ENCODE peak calls at places on chromosomes 3 and 15, in nine cellular contexts. One of them, this sample, is unnamed.

GRCh38 chr15:76169013-76169412 is 109.2 kb downstream of the TMEM266 start:
- DNase-seq in GM19239: no peak
- DNase-seq in stimulated activated CD4-positive, alpha-beta T cell treated with anti-CD3 and anti-CD28 coated beads, Interleukin-12 subunit alpha, Interleukin-12 subunit beta, amount 100 ng/mL, for 24 hours: no peak
- DNase-seq in NCI-H2081: no peak
- DNase-seq in HT1080: no peak
- DNase-seq in brain microvascular endothelial cell: peak; percentile 40
- DNase-seq in NCI-H774: no peak
- DNase-seq in fibroblast of mammary gland: peak; percentile 36
- DNase-seq in NCI-H460: no peak
- DNase-seq in this sample: no peak

GRCh38 chr3:2837233-2837632 is 272.9 kb downstream of the IL5RA start:
- DNase-seq in GM19239: no peak
- DNase-seq in stimulated activated CD4-positive, alpha-beta T cell treated with anti-CD3 and anti-CD28 coated beads, Interleukin-12 subunit alpha, Interleukin-12 subunit beta, amount 100 ng/mL, for 24 hours: no peak
- DNase-seq in NCI-H2081: no peak
- DNase-seq in HT1080: no peak
- DNase-seq in brain microvascular endothelial cell: no peak
- DNase-seq in NCI-H774: no peak
- DNase-seq in fibroblast of mammary gland: no peak
- DNase-seq in NCI-H460: no peak
- DNase-seq in this sample: no peak

GRCh38 chr3:24773798-24774197 is 279.1 kb upstream of the THRB start:
- DNase-seq in GM19239: no peak
- DNase-seq in stimulated activated CD4-positive, alpha-beta T cell treated with anti-CD3 and anti-CD28 coated beads, Interleukin-12 subunit alpha, Interleukin-12 subunit beta, amount 100 ng/mL, for 24 hours: no peak
- DNase-seq in NCI-H2081: peak; percentile 72
- DNase-seq in HT1080: peak; percentile 45
- DNase-seq in brain microvascular endothelial cell: peak; percentile 52
- DNase-seq in NCI-H774: peak; percentile 66
- DNase-seq in fibroblast of mammary gland: peak; percentile 67
- DNase-seq in NCI-H460: peak; percentile 65
- DNase-seq in this sample: no peak

GRCh38 chr3:172315401-172316091 is 132.7 kb downstream of the GHSR start:
- DNase-seq in GM19239: no peak
- DNase-seq in stimulated activated CD4-positive, alpha-beta T cell treated with anti-CD3 and anti-CD28 coated beads, Interleukin-12 subunit alpha, Interleukin-12 subunit beta, amount 100 ng/mL, for 24 hours: no peak
- DNase-seq in NCI-H2081: no peak
- DNase-seq in HT1080: peak; percentile 63
- DNase-seq in brain microvascular endothelial cell: peak; percentile 66
- DNase-seq in NCI-H774: no peak
- DNase-seq in fibroblast of mammary gland: peak; percentile 85
- DNase-seq in NCI-H460: peak; percentile 14
- DNase-seq in this sample: peak; percentile 37

GRCh38 chr3:14684447-14684846 is 9.5 kb downstream of the C3orf20 start:
- DNase-seq in GM19239: no peak
- DNase-seq in stimulated activated CD4-positive, alpha-beta T cell treated with anti-CD3 and anti-CD28 coated beads, Interleukin-12 subunit alpha, Interleukin-12 subunit beta, amount 100 ng/mL, for 24 hours: no peak
- DNase-seq in NCI-H2081: no peak
- DNase-seq in HT1080: no peak
- DNase-seq in brain microvascular endothelial cell: no peak
- DNase-seq in NCI-H774: no peak
- DNase-seq in fibroblast of mammary gland: no peak
- DNase-seq in NCI-H460: no peak
- DNase-seq in this sample: no peak

GRCh38 chr3:45923755-45924154 is 19.5 kb upstream of the CXCR6 start:
- DNase-seq in GM19239: no peak
- DNase-seq in stimulated activated CD4-positive, alpha-beta T cell treated with anti-CD3 and anti-CD28 coated beads, Interleukin-12 subunit alpha, Interleukin-12 subunit beta, amount 100 ng/mL, for 24 hours: no peak
- DNase-seq in NCI-H2081: no peak
- DNase-seq in HT1080: peak; percentile 63
- DNase-seq in brain microvascular endothelial cell: peak; percentile 22
- DNase-seq in NCI-H774: no peak
- DNase-seq in fibroblast of mammary gland: peak; percentile 77
- DNase-seq in NCI-H460: no peak
- DNase-seq in this sample: no peak

GRCh38 chr3:99929409-99930139 is 111.9 kb downstream of the CMSS1 start:
- DNase-seq in GM19239: no peak
- DNase-seq in stimulated activated CD4-positive, alpha-beta T cell treated with anti-CD3 and anti-CD28 coated beads, Interleukin-12 subunit alpha, Interleukin-12 subunit beta, amount 100 ng/mL, for 24 hours: no peak
- DNase-seq in NCI-H2081: peak; percentile 53
- DNase-seq in HT1080: peak; percentile 24
- DNase-seq in brain microvascular endothelial cell: no peak
- DNase-seq in NCI-H774: no peak
- DNase-seq in fibroblast of mammary gland: peak; percentile 90
- DNase-seq in NCI-H460: no peak
- DNase-seq in this sample: peak; percentile 87

GRCh38 chr15:48929611-48930170 is 34.0 kb downstream of the SHC4 start:
- DNase-seq in GM19239: no peak
- DNase-seq in stimulated activated CD4-positive, alpha-beta T cell treated with anti-CD3 and anti-CD28 coated beads, Interleukin-12 subunit alpha, Interleukin-12 subunit beta, amount 100 ng/mL, for 24 hours: no peak
- DNase-seq in NCI-H2081: peak; percentile 77
- DNase-seq in HT1080: peak; percentile 66
- DNase-seq in brain microvascular endothelial cell: no peak
- DNase-seq in NCI-H774: no peak
- DNase-seq in fibroblast of mammary gland: no peak
- DNase-seq in NCI-H460: no peak
- DNase-seq in this sample: no peak

GRCh38 chr3:136856665-136857064 is 5.3 kb upstream of the NCK1 start:
- DNase-seq in GM19239: no peak
- DNase-seq in stimulated activated CD4-positive, alpha-beta T cell treated with anti-CD3 and anti-CD28 coated beads, Interleukin-12 subunit alpha, Interleukin-12 subunit beta, amount 100 ng/mL, for 24 hours: no peak
- DNase-seq in NCI-H2081: no peak
- DNase-seq in HT1080: no peak
- DNase-seq in brain microvascular endothelial cell: no peak
- DNase-seq in NCI-H774: no peak
- DNase-seq in fibroblast of mammary gland: no peak
- DNase-seq in NCI-H460: no peak
- DNase-seq in this sample: no peak

GRCh38 chr15:62173215-62173614 is 8.1 kb upstream of the C2CD4B start:
- DNase-seq in GM19239: no peak
- DNase-seq in stimulated activated CD4-positive, alpha-beta T cell treated with anti-CD3 and anti-CD28 coated beads, Interleukin-12 subunit alpha, Interleukin-12 subunit beta, amount 100 ng/mL, for 24 hours: no peak
- DNase-seq in NCI-H2081: no peak
- DNase-seq in HT1080: peak; percentile 93
- DNase-seq in brain microvascular endothelial cell: peak; percentile 2
- DNase-seq in NCI-H774: no peak
- DNase-seq in fibroblast of mammary gland: no peak
- DNase-seq in NCI-H460: no peak
- DNase-seq in this sample: no peak

GRCh38 chr3:143970773-143971366 is 753 bp upstream of the DIPK2A start:
- DNase-seq in GM19239: no peak
- DNase-seq in stimulated activated CD4-positive, alpha-beta T cell treated with anti-CD3 and anti-CD28 coated beads, Interleukin-12 subunit alpha, Interleukin-12 subunit beta, amount 100 ng/mL, for 24 hours: peak; percentile 14
- DNase-seq in NCI-H2081: peak; percentile 78
- DNase-seq in HT1080: no peak
- DNase-seq in brain microvascular endothelial cell: peak; percentile 45
- DNase-seq in NCI-H774: peak; percentile 55
- DNase-seq in fibroblast of mammary gland: peak; percentile 38
- DNase-seq in NCI-H460: no peak
- DNase-seq in this sample: peak; percentile 91

GRCh38 chr3:27939940-27940339 is 217.8 kb upstream of the EOMES start:
- DNase-seq in GM19239: no peak
- DNase-seq in stimulated activated CD4-positive, alpha-beta T cell treated with anti-CD3 and anti-CD28 coated beads, Interleukin-12 subunit alpha, Interleukin-12 subunit beta, amount 100 ng/mL, for 24 hours: no peak
- DNase-seq in NCI-H2081: no peak
- DNase-seq in HT1080: peak; percentile 52
- DNase-seq in brain microvascular endothelial cell: peak; percentile 32
- DNase-seq in NCI-H774: no peak
- DNase-seq in fibroblast of mammary gland: peak; percentile 59
- DNase-seq in NCI-H460: no peak
- DNase-seq in this sample: no peak

This sample was measured in lower leg skin.